ENCODE peak calls at places on chromosomes 1 and 21, in ten cellular contexts. R, L, A, G, C, W, K, F, Z and M are unnamed samples.

GRCh38 chr1:159817276-159818041 is 9.2 kb upstream of the SLAMF8 start:
- DNase-seq in R (peak; percentile 73), L (no peak), A (no peak), G (no peak), C (no peak), W (peak; percentile 49), K (no peak), F (no peak), Z (peak; percentile 63), M (no peak)

GRCh38 chr21:25369524-25370300 is 237.6 kb downstream of the MRPL39 start:
- DNase-seq in R (peak; percentile 79), L (no peak), A (no peak), G (peak; percentile 40), C (no peak), W (peak; percentile 24), K (no peak), F (peak; percentile 51), Z (peak; percentile 69), M (no peak)

GRCh38 chr1:22388666-22389455 is 62.8 kb upstream of the ZBTB40 start:
- DNase-seq in R (peak; percentile 29), L (no peak), A (no peak), G (no peak), C (no peak), W (no peak), K (no peak), F (peak; percentile 48), Z (peak; percentile 40), M (no peak)

GRCh38 chr1:8671313-8671917 is 146.0 kb downstream of the RERE start:
- DNase-seq in R (peak; percentile 88), L (no peak), A (peak; percentile 28), G (peak; percentile 57), C (no peak), W (peak; percentile 69), K (peak; percentile 17), F (peak; percentile 91), Z (peak; percentile 85), M (no peak)

GRCh38 chr1:95098196-95098595 is 19.0 kb upstream of the TLCD4 start:
- DNase-seq in R (no peak), L (no peak), A (no peak), G (peak; percentile 85), C (no peak), W (no peak), K (no peak), F (peak; percentile 35), Z (no peak), M (no peak)

GRCh38 chr21:36065497-36066036 is 4.3 kb upstream of the CBR1 start:
- DNase-seq in R (peak; percentile 84), L (no peak), A (no peak), G (no peak), C (no peak), W (peak; percentile 67), K (no peak), F (peak; percentile 74), Z (peak; percentile 80), M (no peak)

GRCh38 chr21:41932576-41933258 is 21.1 kb downstream of the C2CD2 start:
- DNase-seq in R (peak; percentile 87), L (no peak), A (no peak), G (no peak), C (no peak), W (no peak), K (no peak), F (peak; percentile 53), Z (peak; percentile 88), M (no peak)

GRCh38 chr1:215710340-215710971 is 143.4 kb downstream of the KCTD3 start:
- DNase-seq in R (peak; percentile 74), L (no peak), A (peak; percentile 53), G (peak; percentile 1), C (no peak), W (peak; percentile 28), K (peak; percentile 13), F (peak; percentile 63), Z (peak; percentile 78), M (no peak)

GRCh38 chr21:21232320-21232719 is 234.1 kb downstream of the NCAM2 start:
- DNase-seq in R (peak; percentile 72), L (no peak), A (no peak), G (peak; percentile 53), C (no peak), W (no peak), K (no peak), F (peak; percentile 88), Z (peak; percentile 69), M (no peak)

GRCh38 chr21:37912616-37913015 is 3.6 kb downstream of the KCNJ6 start:
- DNase-seq in R (no peak), L (no peak), A (no peak), G (no peak), C (no peak), W (no peak), K (no peak), F (no peak), Z (no peak), M (no peak)

GRCh38 chr1:89935235-89935634 is 59.7 kb upstream of the ZNF326 start:
- DNase-seq in R (no peak), L (no peak), A (no peak), G (no peak), C (no peak), W (no peak), K (no peak), F (no peak), Z (no peak), M (no peak)

GRCh38 chr1:180301135-180301737 is 71.2 kb downstream of the LHX4 start:
- DNase-seq in R (peak; percentile 45), L (no peak), A (no peak), G (no peak), C (no peak), W (no peak), K (no peak), F (peak; percentile 49), Z (peak; percentile 20), M (no peak)

GRCh38 chr1:1918901-1919303 is at the start of gene TMEM52:
- DNase-seq in R (no peak), L (no peak), A (no peak), G (no peak), C (no peak), W (peak; percentile 93), K (no peak), F (no peak), Z (no peak), M (no peak)
- TF ChIP-seq CTCF in R (no peak), L (no peak), A (no peak), G (no peak), C (no peak), W (no peak), K (no peak), F (no peak), Z (no peak), M (no peak)

GRCh38 chr1:97778718-97779117 is 142.1 kb downstream of the DPYD start:
- DNase-seq in R (peak; percentile 28), L (no peak), A (no peak), G (no peak), C (no peak), W (no peak), K (no peak), F (peak; percentile 40), Z (no peak), M (no peak)
- TF ChIP-seq CTCF in R (no peak), L (no peak), A (no peak), G (no peak), C (no peak), W (no peak), K (no peak), F (no peak), Z (no peak), M (no peak)

DNA sequence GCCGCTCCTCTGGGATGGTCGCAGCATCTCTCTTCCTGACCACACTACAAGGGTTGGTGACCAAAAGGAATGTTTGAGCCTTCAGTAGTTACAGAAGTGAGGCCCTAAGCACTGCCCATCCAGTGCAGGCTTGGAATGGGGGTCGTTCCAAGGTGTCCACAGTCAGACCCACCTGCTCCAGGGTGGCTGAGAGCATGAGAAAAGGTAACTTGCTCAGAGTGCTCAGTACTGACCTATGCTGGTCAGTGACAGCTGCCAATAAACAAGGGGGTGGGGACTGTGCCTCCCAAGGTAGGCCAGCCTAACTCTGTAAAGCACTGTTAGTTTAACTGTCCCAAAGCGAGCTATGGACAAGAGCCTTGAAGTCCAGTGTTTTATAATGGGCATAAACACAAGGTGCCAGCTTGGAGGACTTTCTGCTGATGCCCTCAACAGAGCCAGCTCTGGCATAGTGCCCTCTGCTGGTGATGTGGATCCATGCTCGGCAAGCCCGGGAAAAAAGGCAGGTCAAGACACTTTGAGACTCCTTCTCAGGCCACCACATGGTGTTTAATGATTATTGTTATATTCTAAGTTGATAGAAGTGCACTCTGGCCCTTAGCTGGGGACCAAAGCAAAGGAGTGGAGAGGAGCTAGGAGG is 78.1 kb upstream of the DNAH14 start:
- DNase-seq in R (peak; percentile 64), L (peak; percentile 61), A (peak; percentile 76), G (peak; percentile 18), C (peak; percentile 31), W (peak; percentile 74), K (peak; percentile 53), F (peak; percentile 57), Z (peak; percentile 63), M (no peak)
- TF ChIP-seq CTCF in R (peak; percentile 81), L (peak; percentile 29), A (peak; percentile 63), G (peak; percentile 75), C (peak; percentile 56), W (peak; percentile 51), K (peak; percentile 71), F (peak; percentile 88), Z (peak; percentile 89), M (peak; percentile 74)

GRCh38 chr1:91024501-91025119 is 2.8 kb upstream of the ZNF644 start:
- DNase-seq in R (no peak), L (no peak), A (no peak), G (no peak), C (no peak), W (no peak), K (no peak), F (no peak), Z (no peak), M (no peak)

GRCh38 chr1:91022518-91022929 is 689 bp upstream of the ZNF644 start:
- DNase-seq in R (no peak), L (no peak), A (no peak), G (no peak), C (no peak), W (no peak), K (no peak), F (no peak), Z (no peak), M (no peak)

GRCh38 chr1:91026320-91026719 is 4.5 kb upstream of the ZNF644 start:
- DNase-seq in R (no peak), L (no peak), A (no peak), G (no peak), C (no peak), W (no peak), K (no peak), F (no peak), Z (no peak), M (no peak)

GRCh38 chr1:91021686-91022517 is at the start of gene ZNF644:
- DNase-seq in R (peak; percentile 94), L (peak; percentile 91), A (peak; percentile 93), G (peak; percentile 57), C (peak; percentile 84), W (peak; percentile 96), K (peak; percentile 71), F (peak; percentile 90), Z (peak; percentile 93), M (peak; percentile 87)

DNA sequence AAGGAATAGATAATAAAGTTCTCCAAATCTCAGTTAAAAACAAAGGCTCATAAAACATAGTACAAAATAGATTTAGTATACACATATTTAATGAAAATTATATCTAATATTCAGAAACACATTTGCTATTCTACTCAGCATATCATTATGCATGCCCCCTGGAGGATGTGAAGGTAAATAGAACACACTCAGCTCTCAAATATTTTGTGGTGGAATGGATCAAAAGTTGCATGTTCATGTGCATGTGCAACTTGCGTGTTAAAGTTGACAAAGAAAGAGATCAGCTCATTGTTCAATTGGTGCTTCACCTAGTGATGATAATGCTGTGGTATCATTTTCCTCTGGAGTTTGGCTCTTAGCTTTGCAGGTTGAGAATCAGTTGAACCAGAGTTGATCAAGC is 4.9 kb upstream of the ZNF644 start:
- DNase-seq in R (peak; percentile 59), L (no peak), A (no peak), G (no peak), C (no peak), W (no peak), K (no peak), F (peak; percentile 67), Z (peak; percentile 34), M (no peak)
- TF ChIP-seq CTCF in R (peak; percentile 34), L (no peak), A (peak; percentile 46), G (no peak), C (peak; percentile 33), W (no peak), K (peak; percentile 46), F (peak; percentile 56), Z (peak; percentile 36), M (peak; percentile 21)